ENCODE peak calls at places on chromosomes 7 and 10, in seven cellular contexts. L is PC-3, N is HCT116, K is hepatocyte, B is OCI-LY7, D is PC-9, O is SK-N-SH. C is an unnamed sample. For H3K9me2, the result is how much of the 10 kb centered on the place peaks cover.

GRCh38 chr7:130458256-130458655 is 17.4 kb upstream of the CEP41 start:
- DNase-seq in L (no peak), K (no peak), B (no peak), D (no peak), O (no peak), N (no peak), C (no peak)

GRCh38 chr7:30347226-30348082 is 63.1 kb downstream of the ZNRF2 start:
- DNase-seq in L (no peak), N (no peak), K (no peak), B (no peak), O (no peak), D (no peak), C (no peak)

GRCh38 chr7:86931439-86931838 is 128.0 kb downstream of the ELAPOR2 start:
- DNase-seq in L (no peak), D (no peak), K (no peak), B (no peak), O (no peak), N (no peak), C (no peak)

GRCh38 chr10:131218811-131219583 is 92.5 kb downstream of the TCERG1L start:
- DNase-seq in O (no peak), K (no peak), N (no peak), D (no peak), L (no peak), B (no peak), C (no peak)

GRCh38 chr7:47508389-47509380 is 73.2 kb downstream of the TNS3 start:
- DNase-seq in N (no peak), L (peak), B (no peak), O (peak), K (no peak), D (no peak), C (no peak)

GRCh38 chr7:15167912-15168311 is 265.4 kb upstream of the DGKB start:
- DNase-seq in N (no peak), L (peak), O (no peak), K (peak), D (no peak), B (no peak), C (no peak)

GRCh38 chr10:50991496-50992355 is 82.6 kb upstream of the PRKG1 start:
- DNase-seq in K (peak), O (peak), L (no peak), N (no peak), D (no peak), B (no peak), C (peak)

GRCh38 chr7:142432386-142432785 is 174.5 kb upstream of the PRSS58 start:
- DNase-seq in N (no peak), O (no peak), L (no peak), K (no peak), D (no peak), B (no peak), C (no peak)

GRCh38 chr10:30756896-30757295 is 127.3 kb upstream of the LYZL2 start:
- DNase-seq in B (no peak), L (no peak), O (no peak), N (no peak), D (no peak), K (no peak), C (no peak)

GRCh38 chr7:27254625-27255024 is 12.0 kb downstream of the EVX1 start:
- DNase-seq in K (no peak), L (peak), O (peak), B (no peak), D (no peak), N (no peak), C (peak)

GRCh38 chr7:45697576-45698136 is 123.5 kb downstream of the ADCY1 start:
- DNase-seq in K (no peak), N (no peak), L (no peak), B (no peak), O (no peak), D (no peak), C (peak)

GRCh38 chr7:125382401-125382800 is 452.8 kb upstream of the POT1 start:
- DNase-seq in O (no peak), B (no peak), N (no peak), L (no peak), D (no peak), K (no peak), C (no peak)

GRCh38 chr7:15832996-15833395 is 146.5 kb upstream of the MEOX2 start:
- DNase-seq in O (no peak), K (peak), L (peak), B (no peak), N (no peak), D (no peak), C (peak)

GRCh38 chr7:32533313-32534024 is 38.2 kb downstream of the AVL9 start:
- DNase-seq in O (no peak), B (no peak), K (no peak), L (no peak), D (no peak), N (no peak), C (peak)

GRCh38 chr10:33706191-33706590 is 371.7 kb upstream of the NRP1 start:
- DNase-seq in B (no peak), K (no peak), N (no peak), L (peak), O (no peak), D (no peak), C (peak)

GRCh38 chr10:8913720-8914119 is 859.2 kb downstream of the GATA3 start:
- DNase-seq in B (no peak), L (peak), O (no peak), K (peak), D (peak), N (no peak), C (no peak)

GRCh38 chr7:33459340-33459751 is 330.0 kb downstream of the BBS9 start:
- DNase-seq in N (peak), O (peak), D (no peak), K (peak), L (peak), B (peak), C (peak)

GRCh38 chr7:37552021-37552420 is 103.4 kb upstream of the ELMO1 start:
- DNase-seq in L (no peak), N (no peak), D (no peak), K (no peak), B (no peak), O (no peak), C (no peak)

GRCh38 chr7:44177570-44178131 is 11.6 kb downstream of the GCK start:
- DNase-seq in N (no peak), D (peak), L (peak), K (no peak), O (no peak), B (no peak), C (peak)

GRCh38 chr10:33010132-33011037 is 52.4 kb upstream of the ITGB1 start:
- DNase-seq in K (peak), D (peak), L (peak), N (peak), O (peak), B (no peak), C (peak)

GRCh38 chr10:69226919-69227450 is 6.9 kb downstream of the HKDC1 start:
- DNase-seq in N (no peak), B (no peak), O (no peak), D (no peak), L (no peak), K (no peak), C (no peak)

GRCh38 chr10:125344573-125345121 is 184.3 kb upstream of the CTBP2 start:
- DNase-seq in B (no peak), O (peak), D (no peak), K (peak), L (peak), N (no peak), C (no peak)

GRCh38 chr10:8404721-8405120 is 350.2 kb downstream of the GATA3 start:
- DNase-seq in D (peak), L (peak), N (no peak), O (no peak), K (no peak), B (no peak), C (no peak)

GRCh38 chr10:71314694-71315225 is 4.3 kb upstream of the SLC29A3 start:
- DNase-seq in L (no peak), D (no peak), B (no peak), K (no peak), N (no peak), O (no peak), C (no peak)

GRCh38 chr10:127345231-127345965 is 149.0 kb upstream of the INSYN2A start:
- DNase-seq in D (no peak), B (no peak), N (no peak), O (no peak), L (no peak), K (no peak), C (no peak)

GRCh38 chr10:61664985-61665384 is 2.3 kb downstream of the CABCOCO1 start:
- DNase-seq in N (no peak), L (no peak), B (no peak), O (no peak), D (no peak), K (no peak), C (no peak)

GRCh38 chr10:89516149-89516832 is 19.1 kb downstream of the SLC16A12 start:
- DNase-seq in N (no peak), L (peak), O (no peak), D (peak), K (peak), B (no peak), C (peak)

GRCh38 chr10:35574924-35575352 is 30.2 kb upstream of the GJD4 start:
- DNase-seq in K (no peak), O (no peak), D (no peak), N (no peak), L (peak), B (no peak), C (peak)

GRCh38 chr10:31103096-31103495 is 71.4 kb upstream of the ZNF438 start:
- DNase-seq in B (no peak), O (no peak), L (no peak), D (no peak), K (no peak), N (no peak), C (no peak)

GRCh38 chr7:22174574-22174953 is 182.4 kb downstream of the RAPGEF5 start:
- DNase-seq in K (no peak), O (no peak), B (no peak), N (no peak), D (no peak), L (no peak), C (no peak)
- H2AFZ ChIP-seq in K (no peak), O (no peak), B (no peak), N (no peak), D (no peak), L (no peak), C (no peak)

DNA sequence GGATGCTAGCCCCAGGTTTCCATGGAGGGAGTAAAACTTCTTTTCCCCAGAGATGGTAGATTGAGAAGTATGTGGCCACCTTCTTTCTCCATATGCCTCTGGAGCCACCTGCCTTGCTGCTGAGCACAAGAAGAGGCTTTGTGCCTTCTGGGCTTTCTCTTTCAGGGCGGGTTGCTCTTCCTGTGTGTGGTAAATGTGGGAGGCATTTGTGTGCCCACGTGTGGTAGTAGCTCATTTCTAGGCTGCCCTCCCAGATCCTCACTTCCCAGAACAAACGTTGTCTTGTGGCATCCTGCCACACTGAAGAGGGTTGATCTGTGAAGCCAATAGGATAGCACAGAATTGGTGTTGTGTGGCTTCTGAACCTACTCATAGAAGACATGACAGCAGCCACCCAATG is 342.0 kb upstream of the PODXL start:
- DNase-seq in D (no peak), L (peak), N (no peak), B (no peak), K (no peak), O (no peak), C (peak)
- H3K9me2 ChIP-seq in D (under half), L (under half), N (under half), B (under half), K (under half), O (under half), C (under half)

DNA sequence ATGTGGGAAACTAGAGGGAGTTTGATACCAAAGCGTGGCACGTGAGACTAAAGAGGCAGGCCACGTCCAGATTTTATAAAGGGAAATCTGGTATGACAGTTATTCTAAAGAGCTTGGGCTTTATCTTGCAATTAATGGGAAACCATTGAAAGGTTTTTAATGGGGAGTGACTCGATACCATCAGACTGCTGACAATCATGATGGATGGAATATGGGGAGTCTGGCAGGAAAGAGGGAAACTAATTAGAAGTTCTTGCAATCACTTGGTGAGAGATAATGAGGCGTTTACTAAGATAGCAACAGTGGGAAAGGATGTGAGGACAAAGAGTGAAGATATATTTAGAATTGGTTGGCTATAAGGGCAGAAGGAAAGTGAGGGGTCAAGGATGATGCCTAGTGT is 94.0 kb downstream of the MBL2 start:
- DNase-seq in L (no peak), D (no peak), N (no peak), O (peak), B (no peak), K (no peak), C (no peak)
- H3K27ac ChIP-seq in L (no peak), D (no peak), N (no peak), O (peak), B (no peak), K (no peak), C (no peak)

GRCh38 chr10:97722980-97723379 is 9.4 kb downstream of the MARVELD1 start:
- DNase-seq in N (no peak), O (no peak), D (no peak), L (no peak), B (no peak), K (no peak), C (peak)

GRCh38 chr10:97721871-97722780 is 8.6 kb downstream of the MARVELD1 start:
- DNase-seq in D (no peak), N (no peak), O (no peak), L (no peak), B (no peak), K (no peak), C (no peak)

GRCh38 chr10:97729014-97729413 is 7.9 kb upstream of the ZFYVE27 start:
- DNase-seq in D (no peak), L (no peak), B (no peak), O (no peak), N (no peak), K (no peak), C (no peak)

GRCh38 chr10:97724341-97724941 is 10.9 kb downstream of the MARVELD1 start:
- DNase-seq in K (peak), L (no peak), D (no peak), B (no peak), N (no peak), O (no peak), C (peak)

GRCh38 chr10:97726636-97727178 is 10.2 kb upstream of the ZFYVE27 start:
- DNase-seq in K (peak), D (no peak), N (no peak), L (peak), B (no peak), O (no peak), C (peak)
- H2AFZ ChIP-seq in K (no peak), D (no peak), N (no peak), L (peak), B (no peak), O (no peak), C (no peak)

GRCh38 chr7:54712777-54713176 is 46.2 kb downstream of the SEC61G start:
- DNase-seq in D (no peak), K (no peak), B (no peak), O (no peak), N (no peak), L (no peak), C (no peak)
- H3K9me2 ChIP-seq in D (under half), K (under half), B (under half), O (under half), N (under half), L (under half), C (under half)

GRCh38 chr10:72803119-72803505 is 90.4 kb upstream of the OIT3 start:
- DNase-seq in D (no peak), N (no peak), K (no peak), B (no peak), O (no peak), L (no peak), C (peak)
- H3K27ac ChIP-seq in D (peak), N (no peak), K (peak), B (no peak), O (peak), L (no peak), C (peak)

GRCh38 chr10:60363187-60363586 is 26.5 kb downstream of the ANK3 start:
- DNase-seq in N (no peak), B (no peak), O (no peak), L (no peak), D (no peak), K (no peak), C (peak)

GRCh38 chr10:60362461-60362860 is 27.2 kb downstream of the ANK3 start:
- DNase-seq in L (no peak), B (no peak), O (no peak), N (no peak), D (no peak), K (no peak), C (no peak)

GRCh38 chr10:60367431-60367830 is 22.2 kb downstream of the ANK3 start:
- DNase-seq in N (no peak), B (no peak), D (no peak), O (no peak), L (no peak), K (no peak), C (peak)

GRCh38 chr10:60369163-60369930 is 20.3 kb downstream of the ANK3 start:
- DNase-seq in K (no peak), D (no peak), N (no peak), B (no peak), O (no peak), L (no peak), C (no peak)

DNA sequence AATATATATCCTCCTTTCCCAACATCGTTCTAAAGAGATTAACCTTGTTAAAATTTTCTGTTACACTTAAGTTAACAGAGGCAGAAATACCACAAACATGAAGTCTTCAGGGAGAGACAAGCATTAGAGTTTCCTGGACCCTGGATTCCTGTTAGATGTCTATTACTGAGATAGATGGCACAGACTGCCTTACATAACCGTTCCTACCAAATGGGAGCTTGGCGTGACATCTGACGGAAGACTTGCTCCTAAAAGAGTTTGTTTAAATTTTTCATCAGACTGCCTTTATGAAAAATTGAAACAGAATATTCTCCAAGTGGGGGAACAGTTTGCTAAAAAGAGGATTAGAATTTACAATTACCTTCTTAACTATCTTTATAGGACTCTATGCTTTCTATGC is 22.7 kb downstream of the ANK3 start:
- DNase-seq in L (no peak), B (no peak), K (no peak), O (no peak), N (no peak), D (no peak), C (no peak)
- H2AFZ ChIP-seq in L (no peak), B (no peak), K (no peak), O (peak), N (no peak), D (no peak), C (peak)

DNA sequence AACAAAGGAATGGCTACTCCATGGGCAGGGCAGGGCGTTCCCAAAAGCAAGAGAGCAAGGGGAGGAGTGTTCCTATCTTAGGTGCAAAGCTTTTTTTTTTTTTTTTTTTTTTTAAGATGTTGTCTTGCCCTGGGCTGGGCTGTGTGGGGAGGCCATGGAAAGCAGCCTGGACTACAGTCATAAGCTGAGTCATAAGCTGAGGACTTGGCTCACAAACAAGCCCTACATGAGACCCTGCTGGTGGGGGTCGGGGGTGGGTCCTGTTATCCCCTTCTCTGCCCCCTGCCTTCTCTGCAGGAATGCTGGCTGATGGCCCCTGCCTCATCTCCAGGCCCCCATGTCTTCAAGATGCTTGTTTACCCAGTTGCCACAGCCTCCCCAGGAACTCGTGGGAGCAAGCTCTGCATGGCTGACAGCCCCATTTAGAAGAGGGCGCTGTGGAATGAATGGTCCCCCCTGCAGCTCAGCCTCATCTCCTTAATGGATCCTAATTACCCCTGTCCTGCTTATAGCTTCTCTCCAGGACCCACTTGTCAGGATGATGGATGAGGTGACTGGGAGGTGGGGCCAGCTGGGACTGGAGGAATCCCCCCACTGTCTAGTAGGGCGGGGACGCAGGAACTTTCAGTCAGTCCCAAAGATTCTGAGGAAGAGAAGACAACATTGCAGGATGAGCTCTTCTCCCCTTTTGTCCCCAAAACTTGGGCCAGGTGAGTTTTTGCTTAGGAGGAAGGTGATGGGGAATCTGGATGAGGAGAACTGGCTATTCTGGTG is 340.8 kb upstream of the PODXL start:
- DNase-seq in B (no peak), L (peak), D (no peak), O (peak), N (peak), K (no peak), C (peak)
- H3K9me2 ChIP-seq in B (under half), L (under half), D (under half), O (under half), N (under half), K (under half), C (under half)

DNA sequence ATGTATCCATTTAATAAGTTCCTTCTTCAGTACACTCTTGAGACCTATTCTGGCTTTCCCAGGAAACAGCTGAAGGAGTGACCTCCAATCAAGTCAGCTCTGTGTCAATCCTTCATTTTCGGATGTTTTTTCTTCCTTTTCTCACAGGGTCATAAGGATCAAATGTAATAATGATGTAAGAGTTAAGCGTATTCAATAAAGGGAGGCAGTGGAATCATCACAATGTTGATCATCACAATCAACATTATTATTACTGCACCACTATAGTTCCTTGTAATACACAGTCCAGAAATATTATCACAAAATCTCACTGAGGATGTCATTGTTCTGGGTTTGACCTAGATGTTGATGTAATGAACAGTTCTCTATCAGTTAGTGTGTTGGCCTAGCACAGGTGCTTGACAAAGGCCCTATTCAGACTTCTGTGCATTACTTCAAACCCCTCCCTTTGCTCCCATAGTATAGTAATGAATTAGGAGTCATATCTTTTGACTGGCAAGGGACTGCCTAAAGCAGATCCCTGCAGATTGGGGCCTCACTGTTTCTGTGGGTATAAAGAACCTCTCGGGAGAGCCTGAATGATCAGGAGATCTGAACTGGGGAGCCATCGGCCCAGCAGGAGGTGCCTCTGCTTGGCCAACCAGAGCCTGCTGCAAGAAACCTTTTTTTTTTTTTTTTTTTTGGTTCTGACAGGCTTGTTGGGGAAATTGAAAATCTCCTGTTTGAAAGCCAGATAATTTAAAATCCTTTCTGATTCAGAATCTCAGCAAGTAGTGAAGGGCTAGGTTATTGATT is 100.6 kb downstream of the KAT6B start:
- DNase-seq in K (no peak), D (no peak), O (no peak), N (no peak), B (no peak), L (peak), C (no peak)
- H3K27ac ChIP-seq in K (no peak), D (no peak), O (no peak), N (no peak), B (no peak), L (peak), C (no peak)